ENCODE peak calls at places on chromosomes 13 and 19, in nine cellular contexts. Z is colonic mucosa, C is spleen, L is ovary, G is breast epithelium, F is aorta, Y is GM12878, U is fibroblast of mammary gland, S is mucosa of descending colon. I is an unnamed sample.

GRCh38 chr13:29991343-29991742 is 140.9 kb upstream of the UBL3 start:
- DNase-seq in Z (no peak), C (no peak), L (no peak), G (no peak), F (no peak), Y (no peak), U (peak), S (no peak), I (peak)

GRCh38 chr19:7863157-7863970 is 10.8 kb downstream of the PRR36 start:
- DNase-seq in Z (no peak), C (no peak), L (peak), G (no peak), F (no peak), Y (no peak), U (no peak), S (peak), I (no peak)

GRCh38 chr19:23787106-23787505 is 28.4 kb upstream of the ZNF681 start:
- DNase-seq in Z (peak), C (no peak), L (no peak), G (no peak), F (no peak), Y (no peak), U (peak), S (no peak), I (peak)

GRCh38 chr13:28322256-28322895 is 172.6 kb downstream of the FLT1 start:
- DNase-seq in Z (no peak), C (no peak), L (no peak), G (no peak), F (no peak), Y (no peak), U (no peak), S (no peak), I (no peak)

GRCh38 chr19:28351761-28352160 is 861.2 kb downstream of the UQCRFS1 start:
- DNase-seq in Z (no peak), C (no peak), L (no peak), G (no peak), F (no peak), Y (no peak), U (peak), S (no peak), I (peak)

GRCh38 chr13:41130356-41130755 is 2.2 kb downstream of the KBTBD6 start:
- DNase-seq in Z (no peak), C (no peak), L (no peak), G (no peak), F (no peak), Y (no peak), U (peak), S (no peak), I (no peak)

GRCh38 chr13:21022056-21022693 is 39.2 kb downstream of the LATS2 start:
- DNase-seq in Z (no peak), C (no peak), L (no peak), G (no peak), F (no peak), Y (no peak), U (no peak), S (no peak), I (no peak)

GRCh38 chr13:42660367-42660965 is 86.5 kb downstream of the TNFSF11 start:
- DNase-seq in Z (no peak), C (no peak), L (no peak), G (no peak), F (no peak), Y (no peak), U (peak), S (no peak), I (peak)

GRCh38 chr19:38229585-38230073 is 5.6 kb upstream of the DPF1 start:
- DNase-seq in Z (no peak), C (peak), L (peak), G (no peak), F (peak), Y (no peak), U (peak), S (peak), I (peak)

GRCh38 chr19:40267601-40267997 is 17.5 kb downstream of the AKT2 start:
- DNase-seq in Z (no peak), C (no peak), L (no peak), G (no peak), F (no peak), Y (no peak), U (no peak), S (no peak), I (no peak)

GRCh38 chr13:51638497-51638871 is 54.2 kb downstream of the WDFY2 start:
- DNase-seq in Z (no peak), C (no peak), L (no peak), G (no peak), F (no peak), Y (no peak), U (peak), S (no peak), I (peak)

GRCh38 chr19:12364391-12365093 is 941 bp downstream of the ZNF442 start:
- DNase-seq in Z (peak), C (peak), L (peak), G (no peak), F (peak), Y (no peak), U (peak), S (no peak), I (peak)

GRCh38 chr19:38443458-38444001 is 10.0 kb downstream of the RYR1 start:
- DNase-seq in Z (no peak), C (no peak), L (no peak), G (no peak), F (no peak), Y (no peak), U (no peak), S (no peak), I (no peak)

GRCh38 chr19:29645911-29646310 is 19.4 kb upstream of the PLEKHF1 start:
- DNase-seq in Z (no peak), C (peak), L (peak), G (peak), F (no peak), Y (no peak), U (peak), S (no peak), I (peak)

GRCh38 chr19:52336976-52337375 is 933 bp downstream of the ZNF610 start:
- DNase-seq in Z (no peak), C (no peak), L (no peak), G (no peak), F (no peak), Y (no peak), U (peak), S (no peak), I (no peak)

GRCh38 chr13:72120632-72121031 is 253.6 kb upstream of the DACH1 start:
- DNase-seq in Z (no peak), C (no peak), L (no peak), G (no peak), F (no peak), Y (no peak), U (no peak), S (no peak), I (no peak)

GRCh38 chr19:55117063-55117635 is 288 bp downstream of the PPP1R12C start:
- DNase-seq in Z (peak), C (peak), L (no peak), G (no peak), F (peak), Y (no peak), U (no peak), S (peak), I (no peak)

GRCh38 chr13:107765724-107766436 is 449.5 kb downstream of the LIG4 start:
- DNase-seq in Z (no peak), C (no peak), L (no peak), G (no peak), F (no peak), Y (no peak), U (no peak), S (no peak), I (no peak)

GRCh38 chr19:17020380-17020779 is 6.2 kb downstream of the CPAMD8 start:
- DNase-seq in Z (no peak), C (no peak), L (no peak), G (no peak), F (no peak), Y (no peak), U (no peak), S (no peak), I (no peak)

GRCh38 chr19:48400018-48400742 is 6.7 kb downstream of the GRIN2D start:
- DNase-seq in Z (peak), C (no peak), L (no peak), G (no peak), F (peak), Y (no peak), U (peak), S (peak), I (peak)

GRCh38 chr19:58569191-58569942 is 3.8 kb downstream of the MZF1 start:
- DNase-seq in Z (peak), C (peak), L (peak), G (peak), F (peak), Y (no peak), U (no peak), S (peak), I (no peak)

GRCh38 chr13:95713651-95714050 is 36.7 kb downstream of the DNAJC3 start:
- DNase-seq in Z (no peak), C (no peak), L (no peak), G (no peak), F (no peak), Y (no peak), U (peak), S (no peak), I (no peak)

GRCh38 chr19:53389591-53390377 is 5.2 kb upstream of the ZNF765 start:
- DNase-seq in Z (no peak), C (no peak), L (peak), G (no peak), F (no peak), Y (no peak), U (no peak), S (no peak), I (no peak)

GRCh38 chr19:31112158-31112557 is 237.1 kb downstream of the TSHZ3 start:
- DNase-seq in Z (no peak), C (no peak), L (no peak), G (no peak), F (no peak), Y (no peak), U (no peak), S (no peak), I (no peak)

GRCh38 chr13:32045963-32046785 is 14.6 kb downstream of the FRY start:
- DNase-seq in Z (peak), C (no peak), L (no peak), G (no peak), F (no peak), Y (no peak), U (peak), S (no peak), I (peak)

GRCh38 chr13:32911506-32911905 is 104.7 kb upstream of the KL start:
- DNase-seq in Z (no peak), C (no peak), L (no peak), G (no peak), F (no peak), Y (no peak), U (peak), S (no peak), I (peak)

GRCh38 chr19:8576273-8576993 is 809 bp downstream of the MYO1F start:
- DNase-seq in Z (peak), C (no peak), L (no peak), G (no peak), F (no peak), Y (no peak), U (no peak), S (no peak), I (no peak)

GRCh38 chr13:71867101-71867814 is at the start of gene DACH1:
- DNase-seq in Z (peak), C (peak), L (peak), G (peak), F (peak), Y (no peak), U (peak), S (peak), I (peak)

GRCh38 chr13:32267836-32268439 is 47.2 kb downstream of the ZAR1L start:
- DNase-seq in Z (peak), C (no peak), L (no peak), G (no peak), F (no peak), Y (no peak), U (no peak), S (peak), I (peak)

GRCh38 chr13:101455863-101456262 is 3.4 kb downstream of the ITGBL1 start:
- DNase-seq in Z (no peak), C (no peak), L (no peak), G (no peak), F (no peak), Y (no peak), U (peak), S (no peak), I (peak)

GRCh38 chr13:30895773-30896172 is 10.3 kb upstream of the MEDAG start:
- DNase-seq in Z (no peak), C (no peak), L (peak), G (no peak), F (peak), Y (no peak), U (peak), S (no peak), I (peak)

GRCh38 chr19:46935066-46935663 is 74.4 kb downstream of the ARHGAP35 start:
- DNase-seq in Z (no peak), C (no peak), L (no peak), G (no peak), F (no peak), Y (no peak), U (no peak), S (no peak), I (no peak)

GRCh38 chr13:101919541-101920306 is 467.2 kb downstream of the ITGBL1 start:
- DNase-seq in Z (no peak), C (no peak), L (no peak), G (no peak), F (peak), Y (no peak), U (peak), S (no peak), I (no peak)

GRCh38 chr13:99955107-99955746 is 16.3 kb downstream of the ZIC5 start:
- DNase-seq in Z (no peak), C (no peak), L (no peak), G (no peak), F (no peak), Y (no peak), U (no peak), S (no peak), I (no peak)
- H3K4me3 ChIP-seq in Z (no peak), C (no peak), L (no peak), G (peak), F (no peak), Y (no peak), U (no peak), S (no peak), I (no peak)

GRCh38 chr19:3136684-3137055 is 837 bp downstream of the GNA15 start:
- DNase-seq in Z (no peak), C (no peak), L (no peak), G (no peak), F (no peak), Y (no peak), U (no peak), S (no peak), I (peak)
- H3K4me3 ChIP-seq in Z (peak), C (peak), L (no peak), G (peak), F (no peak), Y (peak), U (no peak), S (no peak), I (peak)

GRCh38 chr19:13460045-13460444 is 46.2 kb downstream of the CACNA1A start:
- DNase-seq in Z (no peak), C (no peak), L (no peak), G (no peak), F (no peak), Y (no peak), U (no peak), S (no peak), I (no peak)
- H3K4me3 ChIP-seq in Z (no peak), C (no peak), L (no peak), G (no peak), F (no peak), Y (no peak), U (no peak), S (no peak), I (no peak)

GRCh38 chr19:19303411-19303810 is 16.9 kb downstream of the SUGP1 start:
- DNase-seq in Z (no peak), C (no peak), L (no peak), G (no peak), F (no peak), Y (no peak), U (no peak), S (no peak), I (no peak)
- H3K4me3 ChIP-seq in Z (no peak), C (no peak), L (no peak), G (no peak), F (no peak), Y (no peak), U (no peak), S (no peak), I (no peak)

GRCh38 chr13:103164239-103164638 is 98.0 kb upstream of the SLC10A2 start:
- DNase-seq in Z (no peak), C (no peak), L (no peak), G (no peak), F (no peak), Y (no peak), U (no peak), S (no peak), I (no peak)

GRCh38 chr13:103168901-103169508 is 102.8 kb upstream of the SLC10A2 start:
- DNase-seq in Z (no peak), C (no peak), L (no peak), G (no peak), F (no peak), Y (no peak), U (no peak), S (no peak), I (no peak)
- H3K4me3 ChIP-seq in Z (no peak), C (no peak), L (no peak), G (no peak), F (no peak), Y (no peak), U (no peak), S (no peak), I (no peak)

GRCh38 chr19:5291588-5292193 is 48.9 kb downstream of the PTPRS start:
- DNase-seq in Z (no peak), C (no peak), L (no peak), G (no peak), F (no peak), Y (no peak), U (no peak), S (no peak), I (no peak)
- H3K4me3 ChIP-seq in Z (peak), C (peak), L (peak), G (peak), F (no peak), Y (no peak), U (no peak), S (no peak), I (peak)

GRCh38 chr19:1294688-1295087 is 9.0 kb downstream of the EFNA2 start:
- DNase-seq in Z (no peak), C (no peak), L (no peak), G (no peak), F (no peak), Y (no peak), U (no peak), S (no peak), I (no peak)

GRCh38 chr19:1293782-1294621 is 8.3 kb downstream of the EFNA2 start:
- DNase-seq in Z (no peak), C (no peak), L (no peak), G (no peak), F (no peak), Y (no peak), U (no peak), S (no peak), I (no peak)

GRCh38 chr19:1296078-1296477 is 10.4 kb downstream of the EFNA2 start:
- DNase-seq in Z (no peak), C (no peak), L (no peak), G (no peak), F (no peak), Y (no peak), U (no peak), S (no peak), I (no peak)

GRCh38 chr19:1296575-1297271 is 11.1 kb downstream of the EFNA2 start:
- DNase-seq in Z (no peak), C (no peak), L (no peak), G (no peak), F (no peak), Y (no peak), U (no peak), S (no peak), I (no peak)

GRCh38 chr19:1295169-1296012 is 9.7 kb downstream of the EFNA2 start:
- DNase-seq in Z (no peak), C (no peak), L (no peak), G (no peak), F (no peak), Y (no peak), U (no peak), S (no peak), I (no peak)
- H3K4me3 ChIP-seq in Z (no peak), C (no peak), L (no peak), G (peak), F (no peak), Y (no peak), U (no peak), S (no peak), I (no peak)